ENCODE peak calls at places on chromosome 11, in four cellular contexts. Z, S, Q and I are unnamed samples.

GRCh38 chr11:132075447-132075846 is 705.0 kb downstream of the NTM start:
- DNase-seq in Z (no peak), S (no peak), Q (no peak), I (no peak)

GRCh38 chr11:131065435-131066295 is 149.4 kb upstream of the SNX19 start:
- DNase-seq in Q (no peak), Z (no peak), S (no peak), I (peak; percentile 24)

GRCh38 chr11:111452817-111453607 is 59.2 kb downstream of the BTG4 start:
- DNase-seq in S (no peak), Q (peak; percentile 60), Z (no peak), I (no peak)

GRCh38 chr11:1669546-1670218 is 27.3 kb upstream of the KRTAP5-6 start:
- DNase-seq in Z (no peak), Q (peak; percentile 78), S (no peak), I (no peak)

GRCh38 chr11:3952715-3953114 is 97.3 kb downstream of the STIM1 start:
- DNase-seq in Z (no peak), Q (no peak), S (no peak), I (no peak)

GRCh38 chr11:73372371-73372993 is 3.7 kb upstream of the RELT start:
- DNase-seq in Z (no peak), S (no peak), Q (no peak), I (no peak)

GRCh38 chr11:13550761-13551160 is 55.0 kb upstream of the PTH start:
- DNase-seq in S (no peak), Q (no peak), Z (no peak), I (no peak)

GRCh38 chr11:10490032-10490397 is 35.0 kb downstream of the AMPD3 start:
- DNase-seq in Q (peak; percentile 81), S (no peak), Z (no peak), I (no peak)

GRCh38 chr11:58788355-58789023 is 56.0 kb downstream of the GLYATL2 start:
- DNase-seq in Z (peak; percentile 65), S (peak; percentile 14), Q (no peak), I (peak; percentile 55)

GRCh38 chr11:13502492-13502891 is 6.7 kb upstream of the PTH start:
- DNase-seq in Z (no peak), Q (no peak), S (no peak), I (no peak)

GRCh38 chr11:47270331-47271271 is 668 bp downstream of the MADD start:
- DNase-seq in S (peak; percentile 34), Q (no peak), Z (no peak), I (no peak)

GRCh38 chr11:72569966-72570892 is 104.0 kb downstream of the PDE2A start:
- DNase-seq in Q (peak; percentile 85), S (no peak), Z (no peak), I (no peak)

GRCh38 chr11:119567667-119568582 is 145.0 kb upstream of the THY1 start:
- DNase-seq in Z (no peak), Q (no peak), S (no peak), I (no peak)

GRCh38 chr11:444397-445144 is 2.8 kb upstream of the ANO9 start:
- DNase-seq in Z (no peak), S (peak; percentile 84), Q (no peak), I (peak; percentile 78)

GRCh38 chr11:31997955-31998354 is 92.9 kb upstream of the RCN1 start:
- DNase-seq in S (no peak), Z (no peak), Q (no peak), I (no peak)
- TF ChIP-seq CTCF in S (no peak), Z (no peak), Q (no peak), I (no peak)

GRCh38 chr11:38460429-38460828 is 1862.4 kb upstream of the RAG2 start:
- DNase-seq in Q (no peak), Z (no peak), S (no peak), I (no peak)
- TF ChIP-seq CTCF in Q (no peak), Z (no peak), S (no peak), I (no peak)

GRCh38 chr11:84543367-84544159 is 1083.6 kb downstream of the DLG2 start:
- DNase-seq in Q (no peak), S (no peak), Z (no peak), I (no peak)
- TF ChIP-seq CTCF in Q (no peak), S (no peak), Z (no peak), I (no peak)

GRCh38 chr11:67572305-67572704 is 11.3 kb upstream of the GSTP1 start:
- DNase-seq in Z (no peak), S (no peak), Q (no peak), I (no peak)
- TF ChIP-seq CTCF in Z (no peak), S (no peak), Q (no peak), I (no peak)

GRCh38 chr11:64100345-64100744 is 64.6 kb downstream of the FLRT1 start:
- DNase-seq in S (no peak), Q (no peak), Z (no peak), I (no peak)
- TF ChIP-seq CTCF in S (no peak), Q (no peak), Z (no peak), I (no peak)

DNA sequence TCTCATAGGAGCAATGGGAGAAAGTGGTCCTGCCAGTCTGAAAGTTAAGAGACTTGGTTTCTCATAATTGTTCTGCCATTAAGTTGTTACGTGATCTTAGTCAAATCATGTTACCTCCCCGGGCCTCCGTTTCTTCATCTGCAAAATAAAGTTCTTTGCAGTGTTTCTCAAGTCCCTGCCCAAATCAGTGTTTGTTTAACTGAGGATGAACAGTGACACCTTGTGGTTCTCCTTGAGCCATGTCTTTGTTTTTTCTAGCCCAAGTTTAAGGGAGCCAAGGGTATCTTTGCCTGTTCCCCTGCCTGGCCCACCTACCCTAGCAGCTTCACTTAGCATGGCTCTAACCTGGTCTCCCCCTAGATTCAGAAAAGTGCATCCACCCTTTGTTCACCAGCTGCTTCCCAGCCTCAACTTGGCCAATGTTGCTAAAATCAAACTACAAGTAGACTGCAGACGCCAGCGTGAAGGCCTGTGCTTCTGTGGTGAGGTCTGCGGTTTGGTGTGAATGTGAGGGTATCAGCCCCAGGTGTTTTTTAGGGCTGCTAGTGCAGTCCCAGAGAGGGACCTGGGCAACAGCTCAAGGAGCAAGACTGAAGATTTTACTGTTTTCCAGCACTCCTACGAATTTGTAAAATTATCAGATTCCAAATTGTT is 35.5 kb downstream of the FZD4 start:
- DNase-seq in Q (no peak), Z (no peak), S (no peak), I (no peak)
- TF ChIP-seq CTCF in Q (peak; percentile 31), Z (no peak), S (peak; percentile 64), I (peak; percentile 36)